ENCODE peak calls at places on chromosomes 12 and 14, in seven cellular contexts. One of them, this sample, is unnamed.

GRCh38 chr14:92973798-92974372 is 50.9 kb downstream of the CHGA start:
- DNase-seq in mesendoderm: no peak
- DNase-seq in H1: no peak
- DNase-seq in neuronal stem cell: no peak
- DNase-seq in IMR-90: no peak
- DNase-seq in trophoblast cell: no peak
- DNase-seq in H9: no peak
- DNase-seq in this sample: no peak

GRCh38 chr12:124566181-124567034 is 1.0 kb downstream of the NCOR2 start:
- DNase-seq in H1: no peak
- DNase-seq in IMR-90: peak
- DNase-seq in trophoblast cell: peak
- DNase-seq in neuronal stem cell: peak
- DNase-seq in H9: peak
- DNase-seq in mesendoderm: peak
- DNase-seq in this sample: peak

GRCh38 chr14:61525293-61526011 is 169.9 kb upstream of the HIF1A start:
- DNase-seq in neuronal stem cell: no peak
- DNase-seq in IMR-90: peak
- DNase-seq in trophoblast cell: peak
- DNase-seq in H9: no peak
- DNase-seq in H1: no peak
- DNase-seq in mesendoderm: peak
- DNase-seq in this sample: peak

GRCh38 chr12:94242871-94243270 is 94.5 kb downstream of the PLXNC1 start:
- DNase-seq in mesendoderm: no peak
- DNase-seq in trophoblast cell: no peak
- DNase-seq in IMR-90: no peak
- DNase-seq in neuronal stem cell: no peak
- DNase-seq in H9: no peak
- DNase-seq in H1: no peak
- DNase-seq in this sample: no peak

GRCh38 chr12:82650627-82651337 is 35.9 kb upstream of the TMTC2 start:
- DNase-seq in H1: no peak
- DNase-seq in H9: no peak
- DNase-seq in IMR-90: no peak
- DNase-seq in mesendoderm: peak
- DNase-seq in neuronal stem cell: no peak
- DNase-seq in trophoblast cell: no peak
- DNase-seq in this sample: no peak

GRCh38 chr12:66210840-66211239 is 21.8 kb downstream of the IRAK3 start:
- DNase-seq in mesendoderm: no peak
- DNase-seq in neuronal stem cell: no peak
- DNase-seq in IMR-90: no peak
- DNase-seq in H1: no peak
- DNase-seq in trophoblast cell: no peak
- DNase-seq in H9: no peak
- DNase-seq in this sample: no peak

GRCh38 chr12:132702640-132703039 is 8.0 kb upstream of the PGAM5 start:
- DNase-seq in neuronal stem cell: no peak
- DNase-seq in H1: no peak
- DNase-seq in trophoblast cell: no peak
- DNase-seq in H9: no peak
- DNase-seq in IMR-90: no peak
- DNase-seq in mesendoderm: no peak
- DNase-seq in this sample: no peak

GRCh38 chr14:103806805-103807204 is 40.6 kb downstream of the PPP1R13B start:
- DNase-seq in IMR-90: no peak
- DNase-seq in trophoblast cell: no peak
- DNase-seq in H1: no peak
- DNase-seq in mesendoderm: no peak
- DNase-seq in H9: no peak
- DNase-seq in neuronal stem cell: no peak
- DNase-seq in this sample: no peak

GRCh38 chr14:23182372-23183014 is 967 bp downstream of the SLC7A8 start:
- DNase-seq in H9: peak
- DNase-seq in trophoblast cell: peak
- DNase-seq in H1: peak
- DNase-seq in neuronal stem cell: no peak
- DNase-seq in mesendoderm: peak
- DNase-seq in IMR-90: no peak
- DNase-seq in this sample: no peak

GRCh38 chr12:68899251-68899771 is 33.7 kb downstream of the CPM start:
- DNase-seq in neuronal stem cell: no peak
- DNase-seq in H1: no peak
- DNase-seq in IMR-90: peak
- DNase-seq in trophoblast cell: peak
- DNase-seq in H9: no peak
- DNase-seq in mesendoderm: peak
- DNase-seq in this sample: peak
- H3K27ac ChIP-seq in neuronal stem cell: no peak
- H3K27ac ChIP-seq in H1: no peak
- H3K27ac ChIP-seq in IMR-90: no peak
- H3K27ac ChIP-seq in trophoblast cell: no peak
- H3K27ac ChIP-seq in H9: no peak
- H3K27ac ChIP-seq in mesendoderm: no peak
- H3K27ac ChIP-seq in this sample: no peak

GRCh38 chr12:7117670-7118069 is 8.7 kb upstream of the C1RL start:
- DNase-seq in H9: no peak
- DNase-seq in mesendoderm: no peak
- DNase-seq in trophoblast cell: no peak
- DNase-seq in IMR-90: no peak
- DNase-seq in H1: no peak
- DNase-seq in neuronal stem cell: no peak
- DNase-seq in this sample: no peak
- H2BK5ac ChIP-seq in H9: no peak
- H2BK5ac ChIP-seq in mesendoderm: no peak
- H2BK5ac ChIP-seq in trophoblast cell: no peak
- H2BK5ac ChIP-seq in IMR-90: no peak
- H2BK5ac ChIP-seq in H1: no peak
- H2BK5ac ChIP-seq in neuronal stem cell: no peak
- H2BK5ac ChIP-seq in this sample: no peak

GRCh38 chr14:34297786-34298520 is 164.1 kb downstream of the SPTSSA start:
- DNase-seq in trophoblast cell: peak
- DNase-seq in H9: no peak
- DNase-seq in neuronal stem cell: no peak
- DNase-seq in mesendoderm: no peak
- DNase-seq in H1: no peak
- DNase-seq in IMR-90: no peak
- DNase-seq in this sample: no peak
- H3K4ac ChIP-seq in trophoblast cell: no peak
- H3K4ac ChIP-seq in H9: no peak
- H3K4ac ChIP-seq in neuronal stem cell: no peak
- H3K4ac ChIP-seq in mesendoderm: no peak
- H3K4ac ChIP-seq in H1: no peak
- H3K4ac ChIP-seq in IMR-90: no peak
- H3K4ac ChIP-seq in this sample: peak

DNA sequence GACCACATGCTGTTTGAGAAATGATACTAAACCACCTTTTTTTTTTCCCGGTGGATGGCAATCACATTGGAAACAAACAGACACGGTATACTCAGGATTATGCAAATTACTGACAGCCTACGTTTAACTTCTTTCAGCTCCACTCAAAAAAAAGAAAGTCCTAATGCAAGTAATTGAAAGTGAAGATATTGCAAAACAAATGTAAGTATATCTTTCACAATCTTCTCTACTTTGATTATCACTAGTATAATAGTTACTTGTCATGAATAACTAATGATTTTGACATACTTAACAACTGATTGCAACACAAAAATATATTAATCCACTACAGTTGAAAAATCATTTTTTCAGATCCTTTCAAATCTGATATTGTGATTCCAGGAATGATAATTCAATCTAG is 2.6 kb upstream of the OSBPL8 start:
- DNase-seq in H1: no peak
- DNase-seq in mesendoderm: no peak
- DNase-seq in H9: no peak
- DNase-seq in trophoblast cell: no peak
- DNase-seq in IMR-90: no peak
- DNase-seq in neuronal stem cell: no peak
- DNase-seq in this sample: no peak
- H3K27ac ChIP-seq in H1: no peak
- H3K27ac ChIP-seq in mesendoderm: no peak
- H3K27ac ChIP-seq in H9: no peak
- H3K27ac ChIP-seq in trophoblast cell: no peak
- H3K27ac ChIP-seq in IMR-90: no peak
- H3K27ac ChIP-seq in neuronal stem cell: no peak
- H3K27ac ChIP-seq in this sample: no peak

DNA sequence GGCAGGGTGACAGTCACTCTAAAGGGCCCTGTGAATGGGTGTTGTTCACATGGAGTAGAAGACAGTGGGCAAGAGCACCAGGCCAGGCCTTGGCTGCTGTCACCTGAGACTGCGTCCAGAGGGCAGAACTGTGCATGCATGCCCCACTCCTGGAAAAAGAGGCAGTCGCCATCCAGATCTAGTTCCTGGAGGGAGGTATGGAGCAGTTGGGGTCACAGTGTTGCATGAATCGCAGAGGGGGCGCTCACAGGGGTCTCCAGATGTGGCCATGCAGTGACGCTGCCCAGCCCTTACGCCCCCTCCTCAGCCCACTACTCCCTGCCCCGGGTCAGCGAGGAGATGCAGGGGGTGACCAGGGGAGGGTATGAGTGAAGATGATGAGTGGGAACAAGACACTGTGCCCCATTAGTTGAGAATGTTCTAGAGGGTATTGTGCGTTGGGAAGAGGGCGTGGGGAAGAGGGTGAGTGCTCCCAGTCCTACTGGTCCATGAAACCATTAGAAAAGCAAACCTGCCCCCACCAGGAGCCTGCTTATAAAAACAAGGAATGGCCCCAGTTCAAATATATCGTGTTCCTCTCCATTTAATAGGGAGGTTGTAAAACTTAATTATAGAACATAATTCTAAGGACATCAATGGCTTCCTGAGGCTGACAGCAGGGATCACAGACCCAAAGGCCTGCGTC is 32.3 kb upstream of the BCL7A start:
- DNase-seq in neuronal stem cell: no peak
- DNase-seq in H1: no peak
- DNase-seq in trophoblast cell: no peak
- DNase-seq in IMR-90: no peak
- DNase-seq in mesendoderm: no peak
- DNase-seq in H9: no peak
- DNase-seq in this sample: no peak
- H2BK5ac ChIP-seq in neuronal stem cell: no peak
- H2BK5ac ChIP-seq in H1: no peak
- H2BK5ac ChIP-seq in trophoblast cell: no peak
- H2BK5ac ChIP-seq in IMR-90: no peak
- H2BK5ac ChIP-seq in mesendoderm: no peak
- H2BK5ac ChIP-seq in H9: no peak
- H2BK5ac ChIP-seq in this sample: no peak